ENCODE peak calls at places on chromosomes 5 and 9, in seven cellular contexts. S is nephron progenitor cell; V is EH; D is K562; Z is GM04504; A is T follicular helper cell; U is effector CD4-positive, alpha-beta T cell. C is an unnamed sample.

GRCh38 chr5:177447066-177447610 is 524 bp downstream of the PRR7 start:
- DNase-seq in Z (no peak), S (peak; percentile 82), V (peak; percentile 56), U (peak; percentile 81), D (peak; percentile 78), A (peak; percentile 79), C (peak; percentile 78)

GRCh38 chr9:107020040-107020530 is 157.1 kb downstream of the ZNF462 start:
- DNase-seq in Z (peak; percentile 89), A (no peak), D (no peak), V (peak; percentile 95), S (no peak), U (no peak), C (no peak)

GRCh38 chr5:160083012-160083436 is 36.2 kb downstream of the PWWP2A start:
- DNase-seq in Z (peak; percentile 80), V (peak; percentile 95), S (no peak), D (no peak), U (no peak), A (no peak), C (no peak)

GRCh38 chr9:113578877-113579269 is 115.3 kb downstream of the RGS3 start:
- DNase-seq in S (no peak), A (peak; percentile 64), U (peak; percentile 69), V (peak; percentile 98), Z (peak; percentile 89), D (peak; percentile 61), C (peak; percentile 66)

GRCh38 chr9:116369706-116370105 is 216.1 kb downstream of the PAPPA start:
- DNase-seq in U (no peak), V (no peak), A (no peak), D (no peak), Z (no peak), S (peak; percentile 17), C (no peak)

GRCh38 chr5:178113141-178113787 is at the start of gene N4BP3:
- DNase-seq in D (peak; percentile 96), V (peak; percentile 43), U (peak; percentile 67), S (peak; percentile 86), Z (no peak), A (peak; percentile 45), C (peak; percentile 71)

GRCh38 chr9:86891091-86891490 is 56.2 kb downstream of the GAS1 start:
- DNase-seq in S (no peak), U (no peak), V (no peak), Z (peak; percentile 4), A (no peak), D (no peak), C (no peak)

GRCh38 chr5:172042183-172042582 is 35.7 kb upstream of the FBXW11 start:
- DNase-seq in V (no peak), Z (no peak), S (no peak), A (no peak), D (no peak), U (no peak), C (no peak)

C was measured in T-helper 22 cell.